ENCODE peak calls at places on chromosome 3, in seven cellular contexts. F, E, T, N, U, C and M are unnamed samples.

GRCh38 chr3:116939550-116939949 is 230.0 kb downstream of the TUSC7 start:
- DNase-seq in N (no peak), T (no peak), C (no peak), F (no peak), U (no peak), E (no peak), M (no peak)

GRCh38 chr3:108088697-108089096 is 2.1 kb downstream of the CD47 start:
- DNase-seq in U (no peak), E (peak), F (no peak), C (no peak), N (no peak), T (no peak), M (no peak)

GRCh38 chr3:125039041-125039896 is 16.5 kb downstream of the HEG1 start:
- DNase-seq in E (no peak), N (no peak), T (no peak), U (no peak), F (peak), C (no peak), M (no peak)

GRCh38 chr3:100185847-100186246 is 71.5 kb upstream of the FILIP1L start:
- DNase-seq in E (no peak), C (no peak), T (no peak), N (no peak), F (no peak), U (no peak), M (no peak)

GRCh38 chr3:4495294-4496110 is 2.4 kb downstream of the ITPR1 start:
- DNase-seq in N (no peak), F (peak), T (no peak), U (no peak), C (no peak), E (peak), M (no peak)

GRCh38 chr3:66817946-66818557 is 180.1 kb upstream of the KBTBD8 start:
- DNase-seq in U (no peak), T (no peak), N (no peak), E (no peak), F (no peak), C (no peak), M (no peak)

GRCh38 chr3:186821429-186822367 is 15.4 kb upstream of the RFC4 start:
- DNase-seq in C (no peak), T (no peak), U (no peak), N (no peak), F (peak), E (peak), M (no peak)

GRCh38 chr3:55859305-55859704 is 372.2 kb upstream of the WNT5A start:
- DNase-seq in T (no peak), F (no peak), C (no peak), N (no peak), U (no peak), E (no peak), M (no peak)

GRCh38 chr3:156176048-156176447 is 55.7 kb downstream of the KCNAB1 start:
- DNase-seq in C (no peak), N (no peak), F (no peak), U (no peak), E (no peak), T (no peak), M (no peak)

GRCh38 chr3:108552267-108553159 is 36.7 kb downstream of the CIP2A start:
- DNase-seq in N (peak), T (no peak), F (peak), E (peak), U (no peak), C (no peak), M (no peak)

GRCh38 chr3:136657526-136657925 is 94.7 kb downstream of the STAG1 start:
- DNase-seq in E (no peak), F (no peak), N (no peak), C (no peak), U (no peak), T (no peak), M (no peak)

GRCh38 chr3:44235604-44236484 is 5.8 kb upstream of the TOPAZ1 start:
- DNase-seq in F (peak), T (peak), U (no peak), N (peak), E (peak), C (peak), M (no peak)

GRCh38 chr3:157493627-157494550 is 9.3 kb downstream of the VEPH1 start:
- DNase-seq in E (peak), T (no peak), U (no peak), N (no peak), F (peak), C (no peak), M (no peak)

GRCh38 chr3:89252865-89253264 is 145.4 kb downstream of the EPHA3 start:
- DNase-seq in N (no peak), U (no peak), C (no peak), E (no peak), F (no peak), T (no peak), M (no peak)

GRCh38 chr3:11954312-11954934 is 49.8 kb upstream of the SYN2 start:
- DNase-seq in T (peak), U (no peak), E (no peak), N (no peak), F (peak), C (no peak), M (no peak)

GRCh38 chr3:197022405-197023231 is 7.0 kb downstream of the MELTF start:
- DNase-seq in C (no peak), N (no peak), T (no peak), E (peak), U (peak), F (no peak), M (no peak)

GRCh38 chr3:196214783-196215441 is 1.4 kb upstream of the SLC51A start:
- DNase-seq in U (no peak), E (no peak), T (no peak), F (no peak), N (no peak), C (no peak), M (no peak)

GRCh38 chr3:129732200-129732876 is 125.9 kb upstream of the PLXND1 start:
- DNase-seq in C (no peak), F (no peak), E (no peak), N (no peak), U (no peak), T (no peak), M (no peak)

GRCh38 chr3:30644615-30645014 is 38.2 kb downstream of the TGFBR2 start:
- DNase-seq in C (no peak), U (no peak), N (peak), F (peak), T (peak), E (peak), M (no peak)

GRCh38 chr3:24628523-24629258 is 134.0 kb upstream of the THRB start:
- DNase-seq in C (no peak), U (no peak), E (no peak), T (no peak), F (no peak), N (no peak), M (no peak)

GRCh38 chr3:186002884-186003472 is 65.2 kb upstream of the TRA2B start:
- DNase-seq in N (no peak), U (no peak), T (no peak), E (peak), F (peak), C (no peak), M (no peak)

GRCh38 chr3:169179193-169180122 is 484.1 kb downstream of the MECOM start:
- DNase-seq in N (no peak), T (no peak), F (no peak), E (no peak), U (no peak), C (no peak), M (no peak)

GRCh38 chr3:146540236-146540635 is 4.2 kb downstream of the PLSCR1 start:
- DNase-seq in E (no peak), C (no peak), T (no peak), U (no peak), F (no peak), N (no peak), M (no peak)

GRCh38 chr3:56355570-56356185 is 112.6 kb downstream of the ERC2 start:
- DNase-seq in N (no peak), U (no peak), F (no peak), C (no peak), E (no peak), T (no peak), M (no peak)

GRCh38 chr3:4685673-4686345 is 192.7 kb downstream of the ITPR1 start:
- DNase-seq in T (no peak), U (no peak), E (no peak), F (no peak), C (no peak), N (no peak), M (no peak)

GRCh38 chr3:50238549-50239026 is 2.6 kb downstream of the GNAI2 start:
- DNase-seq in C (peak), T (peak), E (no peak), F (no peak), U (no peak), N (peak), M (no peak)

GRCh38 chr3:148214695-148215094 is 483.0 kb upstream of the AGTR1 start:
- DNase-seq in N (no peak), E (no peak), T (no peak), U (no peak), F (no peak), C (no peak), M (no peak)

GRCh38 chr3:78823859-78824258 is 943.9 kb downstream of the ROBO1 start:
- DNase-seq in F (peak), T (no peak), N (no peak), C (no peak), E (no peak), U (no peak), M (no peak)

DNA sequence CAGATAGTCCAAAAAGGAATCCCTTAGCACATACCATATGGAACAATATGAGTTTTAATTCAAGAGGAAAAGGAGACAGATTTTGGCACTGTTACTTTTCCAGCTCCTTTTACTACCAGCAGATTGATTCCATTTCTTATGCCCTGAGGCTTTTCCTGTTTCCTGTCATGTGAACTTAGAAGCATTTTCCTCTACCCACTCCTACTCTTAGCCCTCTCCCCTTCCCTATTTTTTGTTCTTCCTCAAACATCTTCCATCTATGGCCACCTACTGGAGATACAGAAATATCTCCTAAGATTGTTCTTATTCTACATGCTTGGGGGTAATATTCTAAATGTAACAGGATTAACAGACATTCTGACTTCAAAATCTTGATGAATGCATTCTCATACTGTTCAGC is 207.8 kb downstream of the CHST2 start:
- DNase-seq in F (peak), N (no peak), C (no peak), U (no peak), E (no peak), T (no peak), M (no peak)
- TF ChIP-seq CTCF in F (peak), N (no peak), C (no peak), U (peak), E (no peak), T (no peak), M (no peak)

DNA sequence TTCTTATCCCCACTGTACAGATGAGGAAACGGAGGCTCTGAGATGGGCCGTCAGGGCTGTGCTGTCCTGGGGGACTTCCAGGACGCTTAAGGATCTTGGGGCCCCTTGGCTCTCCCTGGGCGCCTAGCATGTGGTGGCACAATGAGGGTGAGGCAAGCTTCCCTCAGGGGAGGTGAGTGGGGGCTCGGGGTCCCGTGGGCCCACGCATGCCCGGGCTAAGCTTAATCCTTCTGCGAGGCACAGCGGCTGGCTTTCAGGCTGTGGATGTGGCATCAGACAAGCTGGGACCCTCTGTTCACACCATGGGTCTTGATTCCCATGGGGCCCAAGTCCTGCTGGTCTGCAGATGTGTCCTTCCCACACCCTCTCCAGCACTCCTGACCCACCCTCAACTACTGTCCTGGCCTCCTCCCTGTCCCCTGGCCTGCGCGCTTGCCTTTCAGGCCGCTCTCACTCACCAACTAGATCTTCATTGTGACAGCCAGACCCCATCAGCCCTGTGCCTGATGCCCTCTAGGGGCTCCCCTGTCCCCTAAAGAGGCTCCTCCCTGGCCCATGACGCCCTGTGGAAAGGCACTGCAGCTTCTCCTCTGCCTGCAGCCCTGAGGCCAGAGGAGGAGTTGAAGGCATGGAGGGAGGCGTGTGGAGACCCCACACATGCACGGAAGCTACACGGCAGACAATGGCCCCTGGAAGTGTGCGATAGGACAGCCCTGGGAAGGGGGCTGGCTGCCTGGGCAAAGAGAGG is 11.3 kb downstream of the DUSP7 start:
- DNase-seq in N (no peak), E (no peak), T (no peak), C (no peak), F (no peak), U (no peak), M (no peak)
- TF ChIP-seq CTCF in N (no peak), E (peak), T (no peak), C (no peak), F (no peak), U (no peak), M (no peak)

DNA sequence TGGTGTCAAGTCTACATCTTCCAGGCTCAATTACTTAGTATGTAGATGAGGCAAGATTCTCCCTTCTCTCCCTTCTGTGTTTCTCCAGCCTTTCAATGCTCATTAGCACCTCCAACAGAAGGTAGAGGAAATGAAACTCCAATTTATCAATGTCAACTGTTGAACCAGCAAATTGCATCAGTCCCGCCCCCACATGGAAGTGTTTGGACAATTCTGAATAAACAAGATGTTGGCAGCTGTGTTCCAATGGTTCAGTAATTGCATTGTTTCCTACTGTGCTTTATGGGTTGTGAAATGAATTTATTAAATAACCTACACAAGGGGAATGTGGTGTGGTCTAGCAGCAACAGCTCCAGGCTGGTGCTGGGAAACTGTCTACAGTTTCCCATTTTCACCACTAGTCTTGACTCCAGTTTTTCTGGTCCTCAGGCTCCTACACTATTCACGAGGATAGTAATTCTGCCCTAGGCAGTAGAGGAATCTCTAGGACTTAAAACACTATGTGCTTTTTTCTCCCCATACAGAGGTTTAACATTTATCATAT is 91.9 kb downstream of the MB21D2 start:
- DNase-seq in T (no peak), E (peak), C (peak), U (no peak), F (peak), N (no peak), M (no peak)
- TF ChIP-seq CTCF in T (no peak), E (peak), C (peak), U (no peak), F (no peak), N (no peak), M (no peak)

DNA sequence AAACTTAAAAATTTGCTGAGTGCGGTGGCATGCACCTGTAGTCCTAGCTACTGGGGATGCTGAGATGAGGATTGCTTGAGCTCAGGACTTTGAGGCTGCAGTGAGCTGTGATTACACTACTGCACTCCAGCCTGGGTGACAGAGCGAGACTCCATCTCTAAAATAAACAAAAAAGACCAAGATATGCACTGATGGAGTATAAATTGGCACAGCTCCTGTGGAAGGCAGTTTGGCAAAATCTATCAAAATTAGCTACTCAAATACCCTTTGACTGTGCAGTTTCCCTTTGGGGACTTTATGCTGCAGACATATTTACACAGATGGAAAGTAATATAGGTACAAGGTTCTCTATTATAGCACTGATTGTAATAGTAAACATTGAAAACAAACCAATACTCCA is 18.1 kb upstream of the U2SURP start:
- DNase-seq in E (no peak), F (no peak), U (no peak), C (no peak), T (no peak), N (no peak), M (no peak)
- TF ChIP-seq CTCF in E (no peak), F (no peak), U (no peak), C (no peak), T (no peak), N (no peak), M (no peak)

GRCh38 chr3:111152506-111152905 is 80.9 kb downstream of the NECTIN3 start:
- DNase-seq in U (no peak), N (no peak), C (no peak), F (no peak), T (no peak), E (no peak), M (no peak)
- TF ChIP-seq CTCF in U (no peak), N (no peak), C (no peak), F (no peak), T (no peak), E (no peak), M (no peak)

GRCh38 chr3:52521881-52522650 is 11.6 kb downstream of the NT5DC2 start:
- DNase-seq in E (no peak), U (peak), C (peak), T (no peak), F (no peak), N (no peak), M (no peak)
- TF ChIP-seq CTCF in E (no peak), U (no peak), C (no peak), T (no peak), F (no peak), N (no peak), M (no peak)

GRCh38 chr3:40588406-40588805 is 63.6 kb downstream of the ZNF621 start:
- DNase-seq in C (no peak), E (no peak), U (no peak), N (no peak), F (no peak), T (no peak), M (no peak)
- TF ChIP-seq CTCF in C (no peak), E (peak), U (peak), N (no peak), F (no peak), T (no peak), M (no peak)

DNA sequence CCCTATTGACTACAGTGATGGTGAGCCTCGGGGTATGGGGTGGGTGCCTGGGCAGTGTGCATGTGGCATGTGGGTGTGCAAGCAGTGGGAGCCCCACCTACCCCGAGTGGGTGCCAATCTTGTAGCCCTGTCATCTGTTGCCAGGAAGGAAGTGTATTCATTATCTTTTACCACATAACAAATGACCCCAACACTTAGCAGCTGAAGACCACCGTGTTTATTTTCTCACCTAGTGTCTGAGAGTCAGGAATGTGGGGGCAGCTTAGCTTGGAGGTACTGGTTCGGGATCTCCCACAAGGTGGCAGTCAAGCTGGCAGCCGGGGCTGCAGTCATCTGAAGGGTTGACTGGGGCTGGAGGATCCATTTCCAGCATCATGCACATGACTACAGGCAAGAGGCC is 21.7 kb downstream of the XYLB start:
- DNase-seq in U (no peak), F (no peak), N (no peak), T (no peak), C (no peak), E (no peak), M (no peak)
- TF ChIP-seq CTCF in U (no peak), F (peak), N (no peak), T (no peak), C (no peak), E (peak), M (no peak)

GRCh38 chr3:171871392-171872274 is 28.5 kb downstream of the TMEM212 start:
- DNase-seq in N (no peak), C (no peak), U (no peak), T (no peak), F (no peak), E (no peak), M (no peak)

GRCh38 chr3:171865191-171865865 is 22.2 kb downstream of the TMEM212 start:
- DNase-seq in F (no peak), U (no peak), N (no peak), C (no peak), T (no peak), E (no peak), M (no peak)

GRCh38 chr3:171862993-171863521 is 19.9 kb downstream of the TMEM212 start:
- DNase-seq in N (no peak), F (peak), U (no peak), E (no peak), C (no peak), T (no peak), M (no peak)

GRCh38 chr3:171863920-171864319 is 20.8 kb downstream of the TMEM212 start:
- DNase-seq in U (no peak), C (no peak), E (no peak), N (no peak), F (no peak), T (no peak), M (no peak)

DNA sequence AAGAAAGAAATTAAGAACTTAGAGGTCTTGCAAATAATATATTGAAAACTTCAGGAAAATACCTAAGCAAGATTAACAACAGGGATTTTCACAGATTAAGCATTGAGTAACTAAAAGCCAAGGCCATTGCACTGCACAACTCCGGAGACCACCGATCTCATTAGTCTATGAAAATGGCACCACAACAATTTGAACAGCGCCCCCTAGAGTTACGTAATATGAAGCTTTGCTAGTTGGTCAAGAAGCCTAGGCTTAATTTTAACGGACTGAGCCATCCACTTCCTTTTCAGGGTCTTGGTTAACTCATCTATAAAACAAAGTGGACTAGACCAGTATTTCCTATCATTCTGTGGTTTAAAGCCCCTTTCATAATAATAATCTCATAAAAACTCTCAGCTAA is 24.8 kb downstream of the TMEM212 start:
- DNase-seq in C (no peak), U (no peak), F (no peak), E (peak), T (no peak), N (no peak), M (no peak)
- TF ChIP-seq CTCF in C (peak), U (peak), F (peak), E (peak), T (no peak), N (no peak), M (peak)

GRCh38 chr3:38251197-38251596 is 14.4 kb upstream of the SLC22A13 start:
- DNase-seq in E (no peak), F (no peak), U (no peak), T (no peak), C (no peak), N (no peak), M (no peak)

GRCh38 chr3:38250198-38250597 is 15.4 kb upstream of the SLC22A13 start:
- DNase-seq in T (no peak), E (no peak), C (no peak), F (no peak), N (no peak), U (no peak), M (no peak)

GRCh38 chr3:38245930-38246329 is 19.7 kb upstream of the SLC22A13 start:
- DNase-seq in F (no peak), U (no peak), E (no peak), C (no peak), T (no peak), N (no peak), M (no peak)

GRCh38 chr3:38247366-38248035 is 18.1 kb upstream of the SLC22A13 start:
- DNase-seq in F (peak), T (no peak), E (no peak), U (no peak), C (no peak), N (peak), M (no peak)
- TF ChIP-seq CTCF in F (peak), T (no peak), E (no peak), U (peak), C (no peak), N (peak), M (no peak)